ENCODE peak calls at places on chromosomes 4 and X, in five cellular contexts. J is AG08396, E is A549, V is AG10803, Z is germinal center. I is an unnamed sample.

GRCh38 chr4:123651127-123651526 is 254.5 kb downstream of the SPRY1 start:
- DNase-seq in J (no peak), E (no peak), V (peak), Z (no peak), I (peak)

GRCh38 chrX:10233173-10233572 is 76.4 kb downstream of the CLCN4 start:
- DNase-seq in J (no peak), E (peak), V (peak), Z (no peak), I (no peak)

GRCh38 chr4:7365472-7366179 is 69.1 kb downstream of the PSAPL1 start:
- DNase-seq in J (no peak), E (no peak), V (no peak), Z (no peak), I (no peak)

GRCh38 chrX:53159184-53159583 is 65.2 kb downstream of the KANTR start:
- DNase-seq in J (no peak), E (no peak), V (no peak), Z (no peak), I (no peak)

GRCh38 chr4:71231073-71231752 is 107.6 kb upstream of the SLC4A4 start:
- DNase-seq in J (peak), E (no peak), V (peak), Z (no peak), I (peak)

GRCh38 chrX:15505104-15505503 is 4.5 kb downstream of the BMX start:
- DNase-seq in J (no peak), E (no peak), V (no peak), Z (no peak), I (no peak)

GRCh38 chr4:113293673-113294072 is 244.2 kb downstream of the ANK2 start:
- DNase-seq in J (no peak), E (no peak), V (peak), Z (no peak), I (peak)

GRCh38 chr4:166538491-166539005 is 665.5 kb downstream of the TLL1 start:
- DNase-seq in J (no peak), E (no peak), V (no peak), Z (no peak), I (no peak)

GRCh38 chrX:70038515-70038914 is 11.2 kb downstream of the AWAT2 start:
- DNase-seq in J (no peak), E (no peak), V (no peak), Z (no peak), I (no peak)

GRCh38 chr4:100742045-100742444 is 224.2 kb upstream of the EMCN start:
- DNase-seq in J (peak), E (peak), V (peak), Z (no peak), I (peak)

GRCh38 chr4:183790661-183791060 is 114.4 kb upstream of the STOX2 start:
- DNase-seq in J (no peak), E (no peak), V (no peak), Z (no peak), I (no peak)

GRCh38 chrX:29470029-29470428 is 745.3 kb upstream of the MAGEB2 start:
- DNase-seq in J (no peak), E (peak), V (peak), Z (no peak), I (peak)

GRCh38 chr4:161486454-161486853 is 677.3 kb downstream of the FSTL5 start:
- DNase-seq in J (no peak), E (no peak), V (no peak), Z (no peak), I (no peak)

GRCh38 chr4:910366-911091 is 21.6 kb downstream of the GAK start:
- DNase-seq in J (no peak), E (no peak), V (no peak), Z (no peak), I (no peak)

GRCh38 chr4:76377922-76378321 is 43.0 kb downstream of the CCDC158 start:
- DNase-seq in J (peak), E (peak), V (peak), Z (peak), I (peak)

GRCh38 chr4:76199664-76200211 is 13.9 kb downstream of the SCARB2 start:
- DNase-seq in J (no peak), E (no peak), V (no peak), Z (peak), I (no peak)

GRCh38 chr4:27267435-27268355 is 407.1 kb downstream of the STIM2 start:
- DNase-seq in J (no peak), E (no peak), V (no peak), Z (no peak), I (no peak)

GRCh38 chrX:152907084-152907651 is 9.3 kb downstream of the ZNF185 start:
- DNase-seq in J (peak), E (no peak), V (peak), Z (no peak), I (peak)

GRCh38 chr4:48944659-48945290 is 38.2 kb upstream of the OCIAD2 start:
- DNase-seq in J (no peak), E (peak), V (no peak), Z (no peak), I (no peak)

GRCh38 chr4:147941373-147941772 is 209.5 kb downstream of the ARHGAP10 start:
- DNase-seq in J (no peak), E (no peak), V (no peak), Z (no peak), I (no peak)

GRCh38 chr4:159209249-159209648 is 106.4 kb downstream of the RAPGEF2 start:
- DNase-seq in J (no peak), E (no peak), V (no peak), Z (no peak), I (no peak)

GRCh38 chrX:154059729-154060245 is 37.7 kb downstream of the MECP2 start:
- DNase-seq in J (no peak), E (no peak), V (peak), Z (no peak), I (no peak)

GRCh38 chr4:107034982-107035710 is 967 bp downstream of the DKK2 start:
- DNase-seq in J (peak), E (no peak), V (peak), Z (no peak), I (peak)

GRCh38 chr4:38468491-38468890 is 195.5 kb upstream of the KLF3 start:
- DNase-seq in J (no peak), E (no peak), V (no peak), Z (no peak), I (no peak)

GRCh38 chr4:37812713-37813112 is 13.8 kb upstream of the PGM2 start:
- DNase-seq in J (peak), E (peak), V (peak), Z (no peak), I (peak)

GRCh38 chr4:1471443-1472147 is 65.4 kb upstream of the NKX1-1 start:
- DNase-seq in J (no peak), E (no peak), V (no peak), Z (no peak), I (no peak)

GRCh38 chr4:142549726-142550463 is 296.2 kb downstream of the INPP4B start:
- DNase-seq in J (peak), E (peak), V (peak), Z (no peak), I (peak)

GRCh38 chrX:111812889-111813563 is 63.0 kb upstream of the TRPC5OS start:
- DNase-seq in J (no peak), E (no peak), V (no peak), Z (no peak), I (no peak)